ENCODE peak calls at places on chromosomes 5 and 9, in four cellular contexts. E is activated T-cell treated with anti-CD3 and anti-CD28 coated beads for 1 hour, O is heart right ventricle, C is hepatocyte. I is an unnamed sample.

GRCh38 chr5:73692166-73692640 is 66.2 kb downstream of the ARHGEF28 start:
- DNase-seq in E (no peak), O (no peak), C (no peak), I (no peak)

GRCh38 chr5:83184534-83184933 is 107.2 kb downstream of the XRCC4 start:
- DNase-seq in O (no peak), E (no peak), C (no peak), I (no peak)

GRCh38 chr5:59174248-59174844 is 591.5 kb downstream of the RAB3C start:
- DNase-seq in C (peak), E (no peak), O (peak), I (peak)

GRCh38 chr5:132354828-132355765 is 14.4 kb upstream of the SLC22A5 start:
- DNase-seq in C (no peak), E (no peak), O (no peak), I (no peak)

GRCh38 chr5:140344683-140345423 is 1.6 kb downstream of the HBEGF start:
- DNase-seq in C (peak), O (no peak), E (no peak), I (no peak)

GRCh38 chr5:168339151-168340140 is 48.0 kb downstream of the WWC1 start:
- DNase-seq in O (no peak), E (no peak), C (no peak), I (no peak)

GRCh38 chr5:67092447-67093023 is 104.1 kb downstream of the CD180 start:
- DNase-seq in O (no peak), E (no peak), C (no peak), I (no peak)

GRCh38 chr9:109253637-109254284 is 67.1 kb downstream of the EPB41L4B start:
- DNase-seq in C (peak), O (no peak), E (no peak), I (no peak)

GRCh38 chr5:172282277-172283019 is 1.1 kb downstream of the UBTD2 start:
- DNase-seq in C (no peak), E (no peak), O (no peak), I (no peak)

GRCh38 chr9:131393622-131394463 is at the start of gene PRRC2B:
- DNase-seq in E (peak), O (peak), C (peak), I (peak)

GRCh38 chr5:149310947-149311675 is 34.2 kb upstream of the GRPEL2 start:
- DNase-seq in C (peak), E (no peak), O (peak), I (no peak)

GRCh38 chr5:43771611-43772031 is 168.6 kb downstream of the NNT start:
- DNase-seq in E (no peak), C (no peak), O (no peak), I (no peak)

GRCh38 chr5:1210832-1211251 is 9.4 kb downstream of the SLC6A19 start:
- DNase-seq in E (no peak), C (no peak), O (no peak), I (no peak)

GRCh38 chr9:98533132-98533531 is 175.6 kb downstream of the GABBR2 start:
- DNase-seq in O (no peak), C (no peak), E (no peak), I (no peak)

GRCh38 chr5:2748180-2748840 is 3.2 kb downstream of the IRX2 start:
- DNase-seq in C (no peak), E (no peak), O (no peak), I (no peak)

GRCh38 chr5:67020231-67020630 is 176.4 kb downstream of the CD180 start:
- DNase-seq in E (no peak), O (no peak), C (no peak), I (no peak)

GRCh38 chr5:168334161-168335094 is 43.0 kb downstream of the WWC1 start:
- DNase-seq in C (peak), O (no peak), E (no peak), I (peak)

GRCh38 chr9:78782234-78782633 is 485.3 kb downstream of the PSAT1 start:
- DNase-seq in O (no peak), E (no peak), C (no peak), I (no peak)

GRCh38 chr9:76115982-76116646 is 225.6 kb downstream of the PCSK5 start:
- DNase-seq in E (no peak), O (no peak), C (no peak), I (no peak)

GRCh38 chr5:159412284-159413046 is 82.2 kb upstream of the IL12B start:
- DNase-seq in E (peak), C (no peak), O (no peak), I (no peak)

GRCh38 chr5:119367502-119368237 is 11.9 kb downstream of the TNFAIP8 start:
- DNase-seq in C (no peak), E (no peak), O (no peak), I (no peak)

GRCh38 chr9:36192196-36192595 is 1.5 kb downstream of the CLTA start:
- DNase-seq in O (no peak), C (no peak), E (no peak), I (no peak)

GRCh38 chr5:145806923-145807322 is 28.2 kb downstream of the PRELID2 start:
- DNase-seq in C (no peak), O (no peak), E (no peak), I (no peak)

GRCh38 chr9:121809356-121810050 is 158.1 kb downstream of the DAB2IP start:
- DNase-seq in C (no peak), E (no peak), O (no peak), I (no peak)

GRCh38 chr5:79935992-79936643 is 54.9 kb downstream of the MTX3 start:
- DNase-seq in O (peak), C (peak), E (no peak), I (no peak)

GRCh38 chr5:5326126-5326758 is 96.2 kb upstream of the ICE1 start:
- DNase-seq in C (peak), O (no peak), E (no peak), I (no peak)

GRCh38 chr5:90558344-90559192 is at the start of gene ADGRV1:
- DNase-seq in O (no peak), C (peak), E (no peak), I (peak)

GRCh38 chr9:131264231-131264630 is 12.1 kb downstream of the FAM78A start:
- DNase-seq in C (no peak), E (no peak), O (no peak), I (no peak)

GRCh38 chr9:84941812-84942211 is 272.3 kb downstream of the NTRK2 start:
- DNase-seq in C (no peak), E (no peak), O (no peak), I (no peak)

GRCh38 chr9:133683494-133684460 is 47.6 kb downstream of the DBH start:
- DNase-seq in C (no peak), E (peak), O (peak), I (no peak)

GRCh38 chr9:79572891-79573696 is 1.3 kb downstream of the TLE4 start:
- DNase-seq in E (peak), C (peak), O (peak), I (peak)

GRCh38 chr5:1336106-1336561 is 8.8 kb downstream of the CLPTM1L start:
- DNase-seq in O (no peak), C (no peak), E (no peak), I (no peak)